ENCODE peak calls at places on chromosomes 3 and 15, in four cellular contexts. Z is dorsolateral prefrontal cortex, Q is left lung, R is astrocyte of the spinal cord. W is an unnamed sample.
A peak's percentile ranks its signal among the peaks of the same experiment; 100 is the strongest.

GRCh38 chr3:100880845-100881244 is 112.4 kb downstream of the ABI3BP start:
- DNase-seq in Z (no peak), Q (no peak), R (peak; percentile 45), W (no peak)

GRCh38 chr15:80162059-80162554 is 9.3 kb downstream of the FAH start:
- DNase-seq in R (no peak), Q (no peak), Z (no peak), W (no peak)

GRCh38 chr15:37019479-37020433 is 80.6 kb downstream of the MEIS2 start:
- DNase-seq in Q (peak; percentile 35), Z (no peak), R (peak; percentile 85), W (no peak)

GRCh38 chr15:29470311-29470710 is 200.7 kb upstream of the NSMCE3 start:
- DNase-seq in Q (no peak), R (no peak), Z (no peak), W (no peak)

GRCh38 chr15:68379058-68379758 is 52.8 kb downstream of the ITGA11 start:
- DNase-seq in Q (peak; percentile 10), R (no peak), Z (no peak), W (no peak)

GRCh38 chr3:142215111-142215510 is 10.3 kb downstream of the GK5 start:
- DNase-seq in Q (no peak), R (no peak), Z (no peak), W (no peak)

GRCh38 chr3:25567806-25568524 is 96.7 kb downstream of the TOP2B start:
- DNase-seq in Z (no peak), R (no peak), Q (no peak), W (no peak)

GRCh38 chr3:148884261-148884660 is 19.2 kb downstream of the CPA3 start:
- DNase-seq in R (no peak), Q (no peak), Z (no peak), W (no peak)

GRCh38 chr3:73108750-73109149 is 47.3 kb downstream of the EBLN2 start:
- DNase-seq in Z (no peak), R (no peak), Q (no peak), W (no peak)

GRCh38 chr3:105752791-105753415 is 115.9 kb downstream of the CBLB start:
- DNase-seq in R (peak; percentile 40), Q (no peak), Z (no peak), W (no peak)

GRCh38 chr3:100230715-100231114 is 30.1 kb upstream of the TBC1D23 start:
- DNase-seq in Q (no peak), Z (no peak), R (no peak), W (no peak)

GRCh38 chr15:59283717-59284336 is 77.2 kb downstream of the LDHAL6B start:
- DNase-seq in Z (no peak), Q (no peak), R (no peak), W (no peak)

GRCh38 chr3:177516130-177517011 is 319.1 kb upstream of the TBL1XR1 start:
- DNase-seq in Q (peak; percentile 40), R (peak; percentile 95), Z (no peak), W (no peak)

GRCh38 chr3:23085256-23085655 is 117.9 kb upstream of the UBE2E2 start:
- DNase-seq in Q (no peak), Z (no peak), R (peak; percentile 42), W (no peak)

GRCh38 chr3:137008976-137009375 is 51.2 kb downstream of the IL20RB start:
- DNase-seq in Q (no peak), R (no peak), Z (no peak), W (no peak)

GRCh38 chr3:137012097-137012501 is 54.3 kb downstream of the IL20RB start:
- DNase-seq in Z (no peak), Q (no peak), R (peak; percentile 36), W (no peak)

GRCh38 chr3:137010137-137010536 is 52.4 kb downstream of the IL20RB start:
- DNase-seq in Z (no peak), R (no peak), Q (no peak), W (no peak)

GRCh38 chr3:137013955-137014688 is 56.3 kb downstream of the IL20RB start:
- DNase-seq in Z (peak; percentile 92), R (peak; percentile 88), Q (peak; percentile 90), W (peak; percentile 86)
- H3K4me3 ChIP-seq in Z (peak overlapping the region; percentile 58), R (peak overlapping the region; percentile 54), Q (peak overlapping the region; percentile 37), W (peak overlapping the region; percentile 42)

GRCh38 chr15:63381301-63382192 is at the start of gene CA12:
- DNase-seq in R (peak; percentile 66), Z (no peak), Q (no peak), W (no peak)
- H3K4me3 ChIP-seq in R (peak within 1 kb of the TSS; percentile 66), Z (peak within 1 kb of the TSS; percentile 63), Q (peak within 1 kb of the TSS; percentile 31), W (no peak within 1 kb of the TSS)

GRCh38 chr3:33041909-33042308 is 55.0 kb downstream of the GLB1 start:
- DNase-seq in Q (no peak), R (no peak), Z (no peak), W (no peak)

GRCh38 chr3:33047842-33048834 is 48.8 kb downstream of the GLB1 start:
- DNase-seq in Q (no peak), Z (no peak), R (no peak), W (no peak)

GRCh38 chr3:33042668-33043067 is 54.3 kb downstream of the GLB1 start:
- DNase-seq in R (no peak), Q (no peak), Z (no peak), W (no peak)

GRCh38 chr3:33046521-33046920 is 50.4 kb downstream of the GLB1 start:
- DNase-seq in Q (no peak), R (no peak), Z (no peak), W (no peak)

GRCh38 chr3:33044676-33045075 is 52.3 kb downstream of the GLB1 start:
- DNase-seq in Q (no peak), Z (no peak), R (no peak), W (no peak)
- H3K4me3 ChIP-seq in Q (no peak overlapping the region), Z (no peak overlapping the region), R (no peak overlapping the region), W (no peak overlapping the region)

GRCh38 chr3:48702320-48702921 is 14.6 kb downstream of the IP6K2 start:
- DNase-seq in Q (no peak), R (no peak), Z (no peak), W (no peak)
- H3K4me3 ChIP-seq in Q (no peak overlapping the region), R (no peak overlapping the region), Z (no peak overlapping the region), W (no peak overlapping the region)

GRCh38 chr3:161925749-161926360 is 429.2 kb downstream of the OTOL1 start:
- DNase-seq in Z (no peak), Q (no peak), R (no peak), W (no peak)
- H3K4me3 ChIP-seq in Z (no peak overlapping the region), Q (no peak overlapping the region), R (no peak overlapping the region), W (no peak overlapping the region)

GRCh38 chr15:93135459-93135858 is 46.4 kb upstream of the RGMA start:
- DNase-seq in Q (no peak), R (no peak), Z (no peak), W (no peak)

GRCh38 chr15:93135997-93136397 is 47.0 kb upstream of the RGMA start:
- DNase-seq in R (no peak), Q (no peak), Z (no peak), W (no peak)

GRCh38 chr15:93139436-93139835 is 50.4 kb upstream of the RGMA start:
- DNase-seq in R (no peak), Z (no peak), Q (no peak), W (no peak)

GRCh38 chr15:93141373-93141790 is 52.4 kb upstream of the RGMA start:
- DNase-seq in R (no peak), Z (no peak), Q (no peak), W (peak; percentile 4)

GRCh38 chr15:93138681-93139080 is 49.7 kb upstream of the RGMA start:
- DNase-seq in R (no peak), Z (no peak), Q (no peak), W (no peak)
- H3K4me3 ChIP-seq in R (no peak overlapping the region), Z (no peak overlapping the region), Q (no peak overlapping the region), W (no peak overlapping the region)

GRCh38 chr15:78942741-78943140 is 2.1 kb downstream of the CTSH start:
- DNase-seq in Z (no peak), Q (no peak), R (no peak), W (no peak)
- H3K4me3 ChIP-seq in Z (peak overlapping the region; percentile 73), Q (peak overlapping the region; percentile 73), R (no peak overlapping the region), W (no peak overlapping the region)

DNA sequence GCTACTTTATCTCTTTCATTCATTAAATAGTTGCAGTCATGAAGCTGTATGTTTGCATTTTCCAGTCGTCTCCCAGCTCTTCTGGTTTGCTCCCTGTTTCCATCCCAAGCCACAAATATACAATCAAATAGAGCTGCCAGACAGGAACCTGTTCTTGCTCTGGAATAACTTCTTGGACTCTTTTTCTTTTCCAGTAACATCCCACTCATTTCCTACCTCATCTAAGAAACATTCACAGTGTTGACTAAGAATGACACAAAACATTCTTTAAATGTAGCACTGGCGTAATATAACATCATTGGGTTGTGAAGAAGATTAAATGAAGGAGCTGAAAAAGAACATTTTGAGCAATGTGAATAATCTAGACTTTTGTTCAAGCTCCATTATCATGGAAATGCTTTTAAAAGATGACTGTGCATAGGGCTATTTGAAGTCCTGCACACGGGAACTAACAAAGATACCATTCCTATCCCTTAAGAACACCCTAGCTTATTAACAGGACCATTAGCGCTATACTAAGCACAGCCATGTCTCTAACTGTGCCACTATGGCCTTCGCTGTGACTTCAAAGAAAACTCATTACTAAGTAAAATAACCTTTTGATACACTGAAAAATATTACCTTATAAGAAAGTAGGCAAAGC is 574.0 kb downstream of the NAALADL2 start:
- DNase-seq in Q (no peak), Z (no peak), R (peak; percentile 72), W (no peak)
- H3K4me3 ChIP-seq in Q (no peak overlapping the region), Z (no peak overlapping the region), R (no peak overlapping the region), W (no peak overlapping the region)

GRCh38 chr15:101252836-101253235 is 988 bp upstream of the CHSY1 start:
- DNase-seq in R (no peak), Z (no peak), Q (no peak), W (no peak)

GRCh38 chr15:101248274-101248673 is 3.6 kb downstream of the CHSY1 start:
- DNase-seq in R (no peak), Q (no peak), Z (no peak), W (no peak)

GRCh38 chr15:101250931-101251829 is 668 bp downstream of the CHSY1 start:
- DNase-seq in Q (no peak), R (no peak), Z (peak; percentile 56), W (no peak)

GRCh38 chr15:101251830-101252820 is at the start of gene CHSY1:
- DNase-seq in Q (peak; percentile 93), Z (peak; percentile 93), R (peak; percentile 97), W (peak; percentile 86)

GRCh38 chr15:101250331-101250730 is 1.5 kb downstream of the CHSY1 start:
- DNase-seq in Q (no peak), Z (no peak), R (peak; percentile 87), W (no peak)
- H3K4me3 ChIP-seq in Q (peak overlapping the region; percentile 89), Z (peak overlapping the region; percentile 88), R (peak overlapping the region; percentile 71), W (peak overlapping the region; percentile 85)